ENCODE peak calls at places on chromosomes 7 and 10, in ten cellular contexts. O is cardiac fibroblast, M is mesothelial cell of epicardium, T is foreskin keratinocyte, D is GM23338, Y is A549, P is GM12865, A is left ventricle myocardium inferior, L is epithelial cell of esophagus, Q is RWPE1. H is an unnamed sample.
A peak's percentile ranks its signal among the peaks of the same experiment; 100 is the strongest.

GRCh38 chr7:29825750-29826529 is 19.6 kb downstream of the WIPF3 start:
- DNase-seq in Y (no peak), T (no peak), Q (no peak), P (peak; percentile 54), A (no peak), O (no peak), L (no peak), D (no peak), M (no peak), H (no peak)

GRCh38 chr10:46557319-46558140 is 1.1 kb upstream of the GPRIN2 start:
- DNase-seq in T (no peak), A (peak; percentile 22), P (no peak), O (no peak), D (peak; percentile 77), M (peak; percentile 31), Y (peak; percentile 38), Q (no peak), L (no peak), H (peak; percentile 0)

GRCh38 chr10:88346151-88346977 is 236.8 kb downstream of the RNLS start:
- DNase-seq in M (no peak), T (no peak), L (no peak), Y (no peak), D (peak; percentile 19), Q (no peak), O (peak; percentile 10), P (no peak), A (no peak), H (no peak)

GRCh38 chr10:15137636-15138035 is 30.9 kb downstream of the NMT2 start:
- DNase-seq in L (no peak), T (no peak), O (peak; percentile 30), D (no peak), Q (no peak), Y (no peak), M (no peak), A (no peak), P (no peak), H (no peak)

GRCh38 chr10:50210876-50211275 is 40.4 kb downstream of the ASAH2 start:
- DNase-seq in O (no peak), D (no peak), T (no peak), P (peak; percentile 20), Y (no peak), Q (no peak), M (no peak), A (no peak), L (no peak), H (no peak)

GRCh38 chr7:158084555-158084954 is 503.1 kb downstream of the PTPRN2 start:
- DNase-seq in Q (no peak), Y (no peak), A (no peak), D (no peak), O (no peak), P (no peak), L (no peak), M (no peak), T (no peak), H (no peak)

GRCh38 chr7:135320277-135320676 is 86.6 kb downstream of the STRA8 start:
- DNase-seq in O (peak; percentile 91), D (no peak), Q (peak; percentile 42), P (no peak), L (peak; percentile 83), A (peak; percentile 81), Y (no peak), T (no peak), M (peak; percentile 44), H (peak; percentile 62)

GRCh38 chr10:113335603-113336002 is 217.2 kb upstream of the HABP2 start:
- DNase-seq in T (no peak), L (no peak), D (no peak), P (no peak), M (no peak), Q (no peak), Y (no peak), A (no peak), O (peak; percentile 54), H (peak; percentile 46)

GRCh38 chr7:29490094-29490607 is 73.5 kb upstream of the PRR15 start:
- DNase-seq in O (no peak), P (no peak), D (no peak), A (no peak), M (no peak), Q (no peak), T (no peak), Y (no peak), L (no peak), H (no peak)

GRCh38 chr7:40979296-40979695 is 723.6 kb downstream of the INHBA start:
- DNase-seq in T (no peak), Q (no peak), D (no peak), A (no peak), Y (no peak), O (no peak), M (no peak), L (no peak), P (no peak), H (no peak)

GRCh38 chr7:51220226-51220625 is 96.4 kb downstream of the COBL start:
- DNase-seq in A (no peak), Y (no peak), D (no peak), M (no peak), Q (no peak), P (no peak), T (no peak), L (no peak), O (no peak), H (no peak)

DNA sequence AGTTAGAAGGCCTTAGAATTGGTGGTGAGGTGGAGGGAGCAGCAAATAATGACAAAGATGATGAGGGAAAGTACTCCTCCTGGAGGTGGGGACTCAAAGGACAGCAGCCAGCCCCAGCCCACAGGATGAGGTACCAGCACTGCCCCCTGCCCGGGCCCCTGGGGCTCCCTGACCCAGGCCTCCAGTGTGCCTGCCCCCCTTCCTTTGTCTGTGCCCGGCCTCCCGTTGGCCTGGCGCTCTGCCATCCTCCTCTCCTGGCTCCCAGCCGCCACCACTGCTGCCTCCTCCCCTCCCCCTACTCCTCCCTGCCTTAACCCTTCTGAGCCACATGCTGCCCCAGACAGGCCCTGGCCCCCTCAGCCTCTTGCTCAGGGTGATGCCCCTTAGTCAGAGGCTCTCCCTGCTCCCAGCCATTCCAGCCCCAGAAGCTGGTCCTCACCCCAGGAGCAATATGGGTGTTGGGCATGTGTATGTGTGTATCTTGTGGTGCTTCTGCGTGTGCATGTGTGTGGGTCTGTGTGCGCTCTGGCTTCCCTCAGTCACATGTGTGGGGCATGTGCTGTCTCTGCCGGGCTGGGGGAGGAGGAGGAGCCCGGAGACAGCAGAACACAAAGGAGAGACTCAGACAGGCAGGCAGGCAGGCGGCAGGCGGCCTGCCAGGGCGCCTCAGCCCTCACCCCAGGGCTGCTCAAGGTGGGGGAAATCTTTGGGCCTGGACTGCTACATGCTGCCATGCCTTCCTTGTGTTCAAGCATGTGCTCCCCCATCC is 2.6 kb downstream of the LDB1 start:
- DNase-seq in O (peak; percentile 91), D (peak; percentile 80), T (peak; percentile 55), L (peak; percentile 68), P (peak; percentile 56), Q (no peak), A (peak; percentile 86), M (peak; percentile 61), Y (no peak), H (peak; percentile 58)
- TF ChIP-seq CTCF in O (peak; percentile 15), D (peak; percentile 34), T (peak; percentile 17), L (peak; percentile 28), P (no peak), Q (no peak), A (peak; percentile 26), M (no peak), Y (no peak), H (peak; percentile 56)

GRCh38 chr10:52740913-52741675 is 31.5 kb downstream of the MBL2 start:
- DNase-seq in O (peak; percentile 52), P (peak; percentile 58), L (peak; percentile 39), T (no peak), A (no peak), Y (peak; percentile 44), Q (peak; percentile 32), M (no peak), D (peak; percentile 85), H (peak; percentile 14)
- TF ChIP-seq CTCF in O (peak; percentile 90), P (peak; percentile 86), L (peak; percentile 95), T (peak; percentile 77), A (peak; percentile 85), Y (peak; percentile 57), Q (peak; percentile 62), M (peak; percentile 88), D (peak; percentile 95), H (peak; percentile 97)

DNA sequence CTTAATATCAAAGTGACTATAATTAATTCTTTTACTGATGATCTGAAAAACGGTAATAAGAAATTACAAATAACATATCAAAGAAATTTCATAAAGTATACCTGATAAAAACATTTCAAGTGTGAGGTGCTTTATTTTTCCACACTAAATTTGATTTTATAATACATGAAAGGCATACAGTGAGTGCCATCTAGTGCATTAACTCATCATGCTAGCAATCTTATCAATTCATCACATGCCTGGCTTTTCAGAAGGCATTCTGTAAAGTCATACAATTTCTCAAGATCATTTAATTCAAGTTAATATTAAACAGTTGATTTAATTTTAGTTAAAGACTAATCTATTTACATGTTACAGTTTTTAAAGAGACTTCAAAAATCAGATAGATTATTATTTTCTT is 1020.9 kb downstream of the GATA3 start:
- DNase-seq in P (no peak), A (no peak), D (no peak), T (no peak), Q (no peak), M (no peak), Y (no peak), O (no peak), L (peak; percentile 20), H (no peak)
- TF ChIP-seq CTCF in P (no peak), A (no peak), D (no peak), T (peak; percentile 56), Q (no peak), M (no peak), Y (no peak), O (no peak), L (peak; percentile 30), H (no peak)

GRCh38 chr7:95687759-95688343 is 84.5 kb upstream of the DYNC1I1 start:
- DNase-seq in P (peak; percentile 15), M (no peak), L (peak; percentile 29), O (peak; percentile 65), Y (peak; percentile 33), Q (no peak), A (no peak), T (no peak), D (peak; percentile 64), H (peak; percentile 41)
- TF ChIP-seq CTCF in P (peak; percentile 8), M (peak; percentile 43), L (peak; percentile 42), O (peak; percentile 34), Y (peak; percentile 78), Q (peak; percentile 46), A (peak; percentile 57), T (peak; percentile 61), D (peak; percentile 78), H (peak; percentile 72)

GRCh38 chr10:79106651-79107050 is 37.9 kb downstream of the ZMIZ1 start:
- DNase-seq in Q (no peak), A (no peak), T (no peak), D (no peak), L (no peak), M (no peak), P (no peak), Y (no peak), O (no peak), H (no peak)

GRCh38 chr10:79105818-79106217 is 37.1 kb downstream of the ZMIZ1 start:
- DNase-seq in M (no peak), D (no peak), Y (no peak), Q (no peak), L (no peak), T (no peak), A (no peak), O (no peak), P (no peak), H (no peak)

GRCh38 chr10:79104264-79104954 is 35.6 kb downstream of the ZMIZ1 start:
- DNase-seq in O (peak; percentile 67), Q (no peak), Y (no peak), M (no peak), T (no peak), L (no peak), P (no peak), D (no peak), A (peak; percentile 64), H (peak; percentile 63)

GRCh38 chr10:79106251-79106650 is 37.5 kb downstream of the ZMIZ1 start:
- DNase-seq in O (no peak), Y (no peak), A (no peak), L (no peak), M (no peak), T (no peak), D (no peak), Q (no peak), P (no peak), H (no peak)

GRCh38 chr10:79105164-79105739 is 36.5 kb downstream of the ZMIZ1 start:
- DNase-seq in M (no peak), Q (no peak), T (no peak), A (no peak), D (peak; percentile 25), P (no peak), O (no peak), Y (no peak), L (no peak), H (no peak)
- TF ChIP-seq CTCF in M (no peak), Q (no peak), T (no peak), A (peak; percentile 38), D (no peak), P (no peak), O (no peak), Y (no peak), L (no peak), H (peak; percentile 29)